ENCODE peak calls at places on chromosome 1, in nine cellular contexts. D, A, G, L, N, S, Y, Z and R are unnamed samples. For H3K9me2, the result is how much of the 10 kb centered on the place peaks cover.

GRCh38 chr1:221335161-221336101 is 406.5 kb downstream of the DUSP10 start:
- DNase-seq in N (no peak), Z (no peak), G (no peak), A (peak), L (peak), D (peak), Y (peak), S (peak), R (no peak)

GRCh38 chr1:169874229-169874628 is 19.5 kb downstream of the SCYL3 start:
- DNase-seq in Y (peak), N (no peak), Z (no peak), S (no peak), A (no peak), G (no peak), D (peak), L (no peak), R (no peak)

GRCh38 chr1:220914283-220915116 is 35.3 kb downstream of the HLX start:
- DNase-seq in D (no peak), A (no peak), L (no peak), Y (no peak), Z (no peak), G (no peak), S (no peak), N (no peak), R (no peak)

GRCh38 chr1:12184008-12184681 is 17.4 kb downstream of the TNFRSF1B start:
- DNase-seq in D (no peak), N (no peak), L (peak), G (no peak), Y (peak), A (peak), S (peak), Z (no peak), R (no peak)

GRCh38 chr1:185108324-185108723 is 48.4 kb downstream of the TRMT1L start:
- DNase-seq in L (no peak), D (no peak), Y (peak), N (peak), Z (no peak), G (no peak), S (no peak), A (no peak), R (peak)

GRCh38 chr1:240474133-240474614 is 137.8 kb downstream of the GREM2 start:
- DNase-seq in S (no peak), D (no peak), Y (peak), Z (no peak), L (no peak), N (no peak), A (peak), G (peak), R (peak)

GRCh38 chr1:100188617-100189016 is 10.6 kb upstream of the LRRC39 start:
- DNase-seq in Z (no peak), D (no peak), N (no peak), G (peak), L (no peak), S (peak), A (no peak), Y (peak), R (no peak)

GRCh38 chr1:169044296-169044695 is 62.2 kb upstream of the ATP1B1 start:
- DNase-seq in N (peak), L (no peak), A (no peak), D (peak), S (no peak), Y (no peak), Z (no peak), G (peak), R (no peak)

GRCh38 chr1:215081566-215082531 is 688 bp upstream of the KCNK2 start:
- DNase-seq in N (no peak), Z (peak), G (no peak), L (no peak), A (peak), D (no peak), Y (peak), S (peak), R (no peak)

GRCh38 chr1:156480411-156481192 is 20.0 kb downstream of the MEF2D start:
- DNase-seq in Y (peak), N (peak), D (no peak), Z (peak), L (no peak), S (peak), G (peak), A (peak), R (peak)

GRCh38 chr1:71093938-71094337 is 13.1 kb upstream of the ZRANB2 start:
- DNase-seq in N (no peak), G (no peak), A (no peak), Y (peak), S (peak), D (peak), Z (no peak), L (no peak), R (peak)

GRCh38 chr1:158008630-158009029 is 15.2 kb downstream of the KIRREL1 start:
- DNase-seq in D (peak), S (no peak), L (no peak), Y (peak), N (no peak), G (no peak), Z (no peak), A (no peak), R (no peak)

GRCh38 chr1:225635649-225636048 is 17.3 kb downstream of the ENAH start:
- DNase-seq in L (no peak), Z (no peak), S (no peak), Y (peak), A (no peak), N (no peak), D (no peak), G (no peak), R (no peak)

GRCh38 chr1:6651889-6652288 is 27.2 kb downstream of the THAP3 start:
- DNase-seq in G (no peak), S (no peak), Z (no peak), N (no peak), A (no peak), Y (no peak), L (no peak), D (no peak), R (no peak)

GRCh38 chr1:166271151-166271538 is 104.3 kb upstream of the FAM78B start:
- DNase-seq in Z (no peak), D (no peak), N (no peak), L (no peak), G (no peak), Y (no peak), A (no peak), S (no peak), R (no peak)
- H3K9me2 ChIP-seq in Z (under half), D (under half), N (under half), L (under half), G (under half), Y (under half), A (under half), S (under half), R (under half)

GRCh38 chr1:50358962-50359361 is 64.3 kb downstream of the DMRTA2 start:
- DNase-seq in D (no peak), Y (no peak), G (no peak), Z (peak), S (no peak), A (no peak), L (no peak), N (no peak), R (no peak)
- H3K9me2 ChIP-seq in D (under half), Y (under half), G (under half), Z (under half), S (under half), A (under half), L (under half), N (under half), R (under half)

DNA sequence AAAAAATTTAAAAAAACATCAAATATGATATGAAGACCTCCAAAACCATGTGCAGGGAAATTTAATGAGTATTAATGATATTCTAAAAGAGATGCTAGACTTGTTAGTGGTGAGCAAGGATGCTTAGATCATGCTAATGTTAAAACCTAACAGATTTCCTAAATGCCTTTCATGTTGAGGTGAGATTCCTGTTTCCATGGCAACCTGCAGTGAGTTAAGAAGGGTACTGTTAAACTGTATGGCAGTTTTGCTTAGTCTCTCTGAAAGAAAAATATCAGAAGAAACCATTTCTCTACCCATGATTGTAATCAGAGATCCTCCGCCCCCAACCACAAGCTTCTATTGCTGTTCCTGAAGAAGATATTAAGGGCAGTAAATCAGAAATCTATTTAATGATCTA is 321.6 kb upstream of the LRRC7 start:
- DNase-seq in L (no peak), A (no peak), Z (peak), Y (no peak), N (no peak), S (no peak), D (no peak), G (no peak), R (no peak)
- H3K9me2 ChIP-seq in L (under half), A (under half), Z (under half), Y (under half), N (under half), S (under half), D (under half), G (under half), R (under half)

DNA sequence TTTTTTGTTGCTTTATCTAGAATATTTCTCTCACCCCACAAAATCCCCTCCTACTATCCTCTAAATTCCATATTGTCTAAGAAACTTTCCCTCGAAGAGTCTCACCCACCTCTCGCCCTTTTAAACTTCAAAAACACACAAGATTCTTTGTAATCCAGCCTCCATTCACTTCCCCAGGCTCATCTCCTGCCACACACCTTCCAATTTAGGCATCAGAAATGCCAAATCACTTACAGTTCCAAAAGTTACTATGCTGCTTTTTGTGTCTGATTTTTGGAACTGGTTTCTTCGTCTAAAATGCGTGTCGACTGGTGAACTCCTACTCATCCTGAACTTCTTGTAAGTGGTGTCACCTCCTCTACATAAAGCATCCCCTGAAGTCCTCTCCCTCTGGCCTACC is 482.4 kb upstream of the CAMK1G start:
- DNase-seq in A (no peak), N (no peak), L (no peak), D (no peak), Y (no peak), Z (no peak), S (no peak), G (no peak), R (no peak)
- H3K9me2 ChIP-seq in A (under half), N (under half), L (under half), D (under half), Y (under half), Z (under half), S (under half), G (under half), R (under half)

DNA sequence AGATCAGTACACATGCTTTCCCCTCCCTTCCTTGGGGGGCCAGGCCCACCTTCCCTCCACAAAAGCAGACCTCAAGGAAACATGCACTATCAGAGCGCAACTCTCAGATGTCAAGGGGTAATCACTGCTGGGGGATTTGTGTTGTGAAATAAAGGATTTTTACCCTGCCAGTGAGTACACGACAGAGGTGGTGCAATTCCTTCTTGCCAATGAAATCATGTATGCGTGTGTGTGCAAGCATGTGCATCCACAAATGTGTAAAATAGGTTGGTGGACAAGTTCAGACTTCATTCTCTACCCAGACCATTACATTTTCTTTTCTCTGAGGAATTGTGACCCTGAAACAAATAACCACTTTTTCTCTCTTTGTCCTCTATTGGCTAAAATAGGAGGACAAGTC is 9.8 kb upstream of the NOS1AP start:
- DNase-seq in D (no peak), G (no peak), Y (no peak), L (no peak), Z (no peak), A (no peak), N (no peak), S (no peak), R (no peak)
- H3K9me2 ChIP-seq in D (under half), G (under half), Y (under half), L (under half), Z (under half), A (under half), N (under half), S (under half), R (under half)

GRCh38 chr1:19311503-19311930 is 427 bp downstream of the AKR7A2 start:
- DNase-seq in L (peak), D (no peak), A (no peak), S (no peak), G (no peak), N (no peak), Z (no peak), Y (no peak), R (peak)
- H3K9me2 ChIP-seq in L (under half), D (under half), A (under half), S (under half), G (under half), N (under half), Z (under half), Y (under half), R (under half)